ENCODE peak calls at places on chromosomes 7 and 10, in five cellular contexts. Q is Peyer's patch, I is Caki2, J is LoVo, N is KG1. M is an unnamed sample.

GRCh38 chr10:113621799-113622198 is 42.0 kb downstream of the NRAP start:
- DNase-seq in Q (no peak), I (no peak), J (no peak), N (no peak), M (no peak)

GRCh38 chr7:155810607-155811559 is 1.4 kb downstream of the SHH start:
- DNase-seq in Q (no peak), I (peak), J (no peak), N (no peak), M (no peak)

GRCh38 chr7:46220066-46220630 is 299.1 kb upstream of the IGFBP3 start:
- DNase-seq in Q (no peak), I (peak), J (peak), N (no peak), M (peak)

GRCh38 chr10:21292763-21293517 is 232.5 kb downstream of the SKIDA1 start:
- DNase-seq in Q (peak), I (peak), J (peak), N (no peak), M (peak)

GRCh38 chr10:124176309-124177179 is 83.1 kb upstream of the CHST15 start:
- DNase-seq in Q (no peak), I (no peak), J (no peak), N (peak), M (no peak)

GRCh38 chr10:130934333-130935035 is 377.0 kb downstream of the TCERG1L start:
- DNase-seq in Q (no peak), I (no peak), J (no peak), N (no peak), M (no peak)

GRCh38 chr10:130786365-130786966 is 525.1 kb downstream of the TCERG1L start:
- DNase-seq in Q (no peak), I (no peak), J (no peak), N (no peak), M (no peak)

GRCh38 chr7:132049462-132050304 is 493.3 kb upstream of the PODXL start:
- DNase-seq in Q (no peak), I (peak), J (peak), N (no peak), M (no peak)

GRCh38 chr7:98303176-98303865 is 21.8 kb downstream of the BRI3 start:
- DNase-seq in Q (no peak), I (no peak), J (no peak), N (no peak), M (no peak)

GRCh38 chr7:151736403-151736909 is 140.5 kb downstream of the PRKAG2 start:
- DNase-seq in Q (no peak), I (peak), J (peak), N (no peak), M (peak)

GRCh38 chr7:2355079-2356008 is 717 bp downstream of the EIF3B start:
- DNase-seq in Q (no peak), I (peak), J (peak), N (no peak), M (peak)

GRCh38 chr7:16660702-16661464 is 14.9 kb downstream of the BZW2 start:
- DNase-seq in Q (no peak), I (no peak), J (peak), N (no peak), M (peak)

GRCh38 chr10:71964669-71965515 is 697 bp downstream of the CHST3 start:
- DNase-seq in Q (no peak), I (peak), J (peak), N (no peak), M (peak)

GRCh38 chr10:62803993-62804383 is 532 bp upstream of the ADO start:
- DNase-seq in Q (no peak), I (no peak), J (no peak), N (no peak), M (no peak)

GRCh38 chr10:132319853-132320669 is 11.9 kb upstream of the LRRC27 start:
- DNase-seq in Q (no peak), I (peak), J (peak), N (no peak), M (peak)

GRCh38 chr10:3132036-3133025 is 40.3 kb downstream of the PITRM1 start:
- DNase-seq in Q (no peak), I (no peak), J (no peak), N (no peak), M (peak)